ENCODE peak calls at places on chromosomes 5 and 9, in eight cellular contexts. A is aorta; C is ELF-1; Y is activated CD4-positive, CD25-positive, alpha-beta regulatory T cell; F is neural progenitor cell; W is naive thymus-derived CD8-positive, alpha-beta T cell; I is HuH-7; P is stomach. B is an unnamed sample.

GRCh38 chr5:139058121-139058520 is 140.0 kb downstream of the SIL1 start:
- DNase-seq in A (no peak), C (no peak), Y (no peak), F (no peak), W (no peak), I (no peak), P (no peak), B (no peak)

GRCh38 chr5:53256746-53257145 is 147.2 kb upstream of the MOCS2 start:
- DNase-seq in A (no peak), C (no peak), Y (no peak), F (no peak), W (no peak), I (no peak), P (no peak), B (no peak)

GRCh38 chr9:16787724-16788123 is 82.7 kb downstream of the BNC2 start:
- DNase-seq in A (no peak), C (no peak), Y (no peak), F (no peak), W (no peak), I (no peak), P (no peak), B (no peak)

GRCh38 chr5:157562111-157562581 is 13.4 kb downstream of the ADAM19 start:
- DNase-seq in A (peak), C (peak), Y (no peak), F (no peak), W (no peak), I (no peak), P (no peak), B (no peak)

GRCh38 chr5:132065351-132065937 is 5.0 kb downstream of the IL3 start:
- DNase-seq in A (peak), C (peak), Y (no peak), F (peak), W (no peak), I (peak), P (peak), B (peak)

GRCh38 chr5:64939772-64940510 is 171.2 kb downstream of the CWC27 start:
- DNase-seq in A (peak), C (peak), Y (no peak), F (peak), W (no peak), I (no peak), P (peak), B (peak)

GRCh38 chr9:14433841-14434511 is 120.0 kb upstream of the NFIB start:
- DNase-seq in A (no peak), C (no peak), Y (no peak), F (no peak), W (no peak), I (no peak), P (no peak), B (peak)

GRCh38 chr9:89826186-89826585 is 221.4 kb downstream of the GADD45G start:
- DNase-seq in A (no peak), C (no peak), Y (no peak), F (no peak), W (no peak), I (no peak), P (no peak), B (no peak)

GRCh38 chr9:111839387-111839786 is 44.6 kb upstream of the SHOC1 start:
- DNase-seq in A (no peak), C (no peak), Y (no peak), F (no peak), W (no peak), I (peak), P (no peak), B (no peak)

GRCh38 chr9:122779181-122779580 is 9.6 kb upstream of the OR5C1 start:
- DNase-seq in A (no peak), C (no peak), Y (no peak), F (no peak), W (no peak), I (no peak), P (no peak), B (no peak)

GRCh38 chr5:7779019-7779662 is 71.8 kb downstream of the CFAP90 start:
- DNase-seq in A (no peak), C (no peak), Y (no peak), F (no peak), W (no peak), I (no peak), P (no peak), B (no peak)

GRCh38 chr5:168669668-168670378 is 90.7 kb upstream of the PANK3 start:
- DNase-seq in A (peak), C (no peak), Y (no peak), F (no peak), W (no peak), I (no peak), P (no peak), B (no peak)

GRCh38 chr5:95350631-95351030 is 40.5 kb upstream of the FAM81B start:
- DNase-seq in A (no peak), C (no peak), Y (no peak), F (no peak), W (no peak), I (no peak), P (no peak), B (no peak)

GRCh38 chr9:115212832-115213231 is 94.9 kb upstream of the TNC start:
- DNase-seq in A (no peak), C (no peak), Y (no peak), F (no peak), W (no peak), I (no peak), P (no peak), B (no peak)